ENCODE peak calls at places on chromosomes 13 and 19, in six cellular contexts. H, N, M, Q, F and V are unnamed samples.

GRCh38 chr19:50759886-50760285 is 10.4 kb upstream of the GPR32 start:
- DNase-seq in N (peak), M (peak), Q (no peak), H (no peak), F (no peak), V (no peak)

GRCh38 chr13:112990783-112991182 is 21.8 kb downstream of the MCF2L start:
- DNase-seq in N (no peak), F (no peak), M (no peak), Q (peak), H (peak), V (no peak)

GRCh38 chr13:34250151-34250550 is 432.2 kb downstream of the RFC3 start:
- DNase-seq in N (no peak), M (no peak), F (no peak), Q (no peak), H (no peak), V (no peak)

GRCh38 chr19:58460039-58460438 is 6.8 kb upstream of the ZNF324 start:
- DNase-seq in Q (no peak), N (no peak), M (no peak), F (no peak), H (no peak), V (peak)

GRCh38 chr13:38582133-38582532 is 104.7 kb upstream of the FREM2 start:
- DNase-seq in H (peak), M (peak), F (no peak), Q (peak), N (peak), V (no peak)

GRCh38 chr19:2033825-2034159 is 17.3 kb downstream of the MKNK2 start:
- DNase-seq in H (no peak), F (peak), Q (no peak), M (no peak), N (no peak), V (no peak)

GRCh38 chr19:19642506-19643157 is 825 bp downstream of the GMIP start:
- DNase-seq in H (no peak), F (no peak), M (no peak), Q (no peak), N (peak), V (peak)

GRCh38 chr13:40401911-40402776 is 264.3 kb downstream of the FOXO1 start:
- DNase-seq in F (peak), H (peak), N (peak), Q (peak), M (peak), V (peak)

GRCh38 chr19:56838930-56839664 is 1.4 kb downstream of the PEG3 start:
- DNase-seq in H (peak), F (peak), M (no peak), Q (peak), N (peak), V (no peak)

GRCh38 chr19:51020988-51021651 is 1.6 kb upstream of the KLK10 start:
- DNase-seq in Q (peak), H (peak), M (peak), N (peak), F (no peak), V (peak)

GRCh38 chr13:107066355-107066754 is 498.4 kb upstream of the ARGLU1 start:
- DNase-seq in H (no peak), N (no peak), M (peak), Q (no peak), F (no peak), V (no peak)
- TF ChIP-seq POLR2A in H (no peak), N (no peak), M (no peak), Q (no peak), F (no peak), V (no peak)

GRCh38 chr19:3186377-3186688 is 603 bp downstream of the NCLN start:
- DNase-seq in Q (no peak), H (no peak), F (no peak), M (no peak), N (peak), V (no peak)
- TF ChIP-seq POLR2A in Q (no peak), H (no peak), F (no peak), M (no peak), N (no peak), V (no peak)

GRCh38 chr13:28719227-28719562 is 425 bp upstream of the SLC46A3 start:
- DNase-seq in H (no peak), N (no peak), Q (no peak), M (no peak), F (no peak), V (no peak)

GRCh38 chr13:28718538-28719226 is at the start of gene SLC46A3:
- DNase-seq in N (peak), F (peak), M (peak), H (peak), Q (peak), V (peak)

GRCh38 chr13:28719656-28720055 is 886 bp upstream of the SLC46A3 start:
- DNase-seq in M (peak), N (no peak), F (no peak), H (no peak), Q (no peak), V (no peak)

GRCh38 chr13:28717170-28717569 is 1.6 kb downstream of the SLC46A3 start:
- DNase-seq in H (no peak), N (no peak), Q (no peak), M (no peak), F (no peak), V (no peak)

GRCh38 chr13:28718186-28718537 is 608 bp downstream of the SLC46A3 start:
- DNase-seq in M (peak), N (peak), H (no peak), Q (no peak), F (no peak), V (no peak)
- TF ChIP-seq POLR2A in M (no peak), N (no peak), H (no peak), Q (no peak), F (no peak), V (no peak)

GRCh38 chr19:35039881-35040456 is 1.6 kb upstream of the HPN start:
- DNase-seq in Q (no peak), N (no peak), H (no peak), M (no peak), F (no peak), V (no peak)

GRCh38 chr19:35042056-35042730 is 672 bp downstream of the HPN start:
- DNase-seq in Q (no peak), F (no peak), N (no peak), M (no peak), H (peak), V (no peak)

GRCh38 chr19:35040474-35040825 is 1.1 kb upstream of the HPN start:
- DNase-seq in H (no peak), Q (no peak), N (no peak), F (no peak), M (no peak), V (no peak)

GRCh38 chr19:35041548-35042055 is at the start of gene HPN:
- DNase-seq in F (no peak), H (peak), Q (peak), M (no peak), N (no peak), V (no peak)

DNA sequence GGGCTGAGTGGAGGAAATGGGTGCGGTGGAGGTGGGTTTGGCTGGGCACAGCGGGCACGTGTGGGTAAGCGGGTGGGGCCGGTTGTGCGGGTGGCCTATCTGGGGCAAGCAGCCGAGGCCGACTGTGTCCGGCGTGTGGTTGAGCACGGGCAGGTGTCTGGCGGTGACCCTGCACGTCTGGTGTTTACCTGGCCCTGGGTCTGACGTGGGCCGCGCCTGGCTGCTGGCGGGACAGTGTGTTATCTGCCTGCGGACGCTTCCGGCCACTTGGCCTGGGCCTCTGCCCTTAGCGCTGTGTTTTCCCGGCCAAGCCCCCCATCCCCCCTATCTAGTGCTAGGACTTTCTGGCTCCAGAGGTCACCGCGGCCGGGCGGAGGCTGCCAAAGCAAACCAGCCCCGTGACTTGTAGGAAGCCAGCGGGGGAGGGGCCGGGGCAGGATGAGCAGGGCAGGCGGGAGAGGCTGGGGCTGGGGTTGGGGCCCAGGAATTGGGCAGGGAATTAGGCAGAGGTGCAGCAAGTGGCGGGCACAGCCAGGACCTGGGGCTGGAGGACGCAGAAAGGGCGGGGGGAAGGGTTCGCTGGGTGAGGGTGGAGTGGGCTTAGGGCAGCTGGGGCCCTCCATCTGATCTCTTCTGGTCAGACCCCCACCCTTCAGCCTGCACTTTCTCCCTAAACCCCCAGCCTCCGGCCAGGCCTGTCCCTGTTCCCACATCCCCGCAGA is 534 bp upstream of the HPN start:
- DNase-seq in N (peak), M (no peak), F (peak), Q (peak), H (peak), V (no peak)
- TF ChIP-seq POLR2A in N (no peak), M (no peak), F (no peak), Q (no peak), H (peak), V (no peak)

GRCh38 chr19:18155095-18156087 is 2.4 kb downstream of the PIK3R2 start:
- DNase-seq in M (no peak), Q (no peak), N (no peak), H (peak), F (no peak), V (no peak)

GRCh38 chr19:18152444-18152816 is 533 bp upstream of the PIK3R2 start:
- DNase-seq in M (peak), F (peak), N (peak), H (peak), Q (peak), V (peak)

GRCh38 chr19:18153555-18154134 is 682 bp downstream of the PIK3R2 start:
- DNase-seq in M (no peak), Q (no peak), N (no peak), H (peak), F (no peak), V (no peak)

GRCh38 chr19:18150776-18151624 is 2.0 kb upstream of the PIK3R2 start:
- DNase-seq in H (peak), N (no peak), M (no peak), Q (no peak), F (no peak), V (no peak)

DNA sequence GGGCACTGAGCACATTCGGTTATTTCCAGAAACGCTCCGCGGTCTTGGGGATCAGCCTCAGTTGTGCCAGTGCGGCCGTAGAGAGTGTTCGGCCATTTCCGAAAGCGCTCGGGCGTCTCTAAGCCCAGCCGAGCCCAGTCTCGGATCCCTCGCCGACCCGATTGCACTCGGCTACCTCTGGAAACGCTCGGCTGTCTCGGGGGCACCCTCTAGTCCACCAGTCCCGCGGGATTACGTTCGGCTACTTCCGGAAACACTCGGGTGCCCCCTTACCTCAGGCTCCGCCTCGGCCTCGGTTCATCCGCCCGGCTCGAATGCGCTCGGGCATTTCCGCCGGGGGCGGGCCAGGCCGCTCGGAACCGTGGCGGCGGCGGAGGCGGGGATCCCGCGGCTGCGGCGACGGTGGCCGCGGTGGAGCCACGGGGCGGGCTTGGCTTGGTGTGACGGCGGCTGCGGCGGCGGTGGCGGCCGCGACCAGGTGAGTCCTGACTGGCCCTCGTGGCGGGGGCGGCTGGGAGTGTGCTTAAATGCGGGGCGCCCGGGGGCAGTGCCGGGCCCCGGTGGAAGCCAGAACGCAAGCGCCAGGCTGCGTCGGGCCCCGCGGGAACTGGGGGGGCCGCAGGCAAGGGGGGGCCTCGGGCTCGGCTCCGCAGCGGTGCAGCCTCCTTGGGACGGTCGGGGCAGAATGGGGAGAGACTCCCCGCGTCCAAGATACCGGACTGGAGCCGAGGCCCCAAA is at the start of gene PIK3R2:
- DNase-seq in F (peak), N (peak), Q (peak), H (peak), M (peak), V (peak)
- TF ChIP-seq POLR2A in F (no peak), N (no peak), Q (peak), H (peak), M (peak), V (peak)

GRCh38 chr13:59301166-59301551 is 862.6 kb downstream of the DIAPH3 start:
- DNase-seq in H (no peak), Q (no peak), M (no peak), F (no peak), N (no peak), V (no peak)
- TF ChIP-seq POLR2A in H (no peak), Q (no peak), M (no peak), F (no peak), N (no peak), V (no peak)

GRCh38 chr19:3720533-3720917 is 12.3 kb downstream of the TJP3 start:
- DNase-seq in H (no peak), M (no peak), F (no peak), Q (no peak), N (no peak), V (no peak)

GRCh38 chr19:3721900-3722442 is 13.8 kb downstream of the TJP3 start:
- DNase-seq in H (no peak), F (no peak), N (no peak), Q (no peak), M (no peak), V (no peak)

GRCh38 chr19:3722443-3723109 is 14.4 kb downstream of the TJP3 start:
- DNase-seq in H (peak), N (no peak), Q (peak), M (no peak), F (no peak), V (no peak)

GRCh38 chr19:3721131-3721899 is 13.1 kb downstream of the TJP3 start:
- DNase-seq in F (peak), N (peak), M (peak), Q (peak), H (peak), V (peak)

GRCh38 chr19:3719868-3720532 is 11.8 kb downstream of the TJP3 start:
- DNase-seq in F (no peak), Q (no peak), H (no peak), M (no peak), N (no peak), V (no peak)
- TF ChIP-seq POLR2A in F (no peak), Q (no peak), H (no peak), M (no peak), N (no peak), V (no peak)

DNA sequence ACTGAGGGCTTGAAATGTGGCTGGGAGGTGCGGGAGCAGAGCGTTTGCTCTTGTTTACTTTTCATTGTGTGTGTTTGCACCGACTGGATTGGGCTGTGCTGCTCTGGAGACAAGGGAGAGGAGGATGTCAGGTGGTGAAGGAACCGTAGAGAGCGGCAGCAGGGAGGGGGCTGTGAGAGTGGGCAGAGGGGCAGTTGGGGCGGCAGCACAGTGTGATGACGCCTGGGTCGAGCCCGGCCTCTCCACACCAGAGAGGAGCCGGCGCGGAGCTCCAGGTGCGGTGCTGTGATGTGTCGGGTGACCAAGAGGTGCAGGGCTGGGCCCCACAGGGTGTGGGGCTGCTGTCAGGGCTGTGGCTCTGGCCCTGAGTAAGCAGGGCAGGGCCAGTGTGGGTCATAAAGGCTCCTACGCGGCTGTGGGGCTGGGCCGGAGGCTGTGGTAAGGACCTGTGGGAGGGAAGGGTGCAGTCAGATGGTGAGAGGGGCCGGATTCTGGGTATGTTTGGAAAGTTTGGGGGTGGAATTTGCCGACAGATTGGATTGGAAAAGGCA is 10.5 kb downstream of the NAXD start:
- DNase-seq in Q (peak), N (no peak), H (no peak), M (no peak), F (no peak), V (no peak)
- TF ChIP-seq POLR2A in Q (no peak), N (no peak), H (no peak), M (no peak), F (no peak), V (no peak)

GRCh38 chr19:46718157-46718933 is 1.4 kb upstream of the PRKD2 start:
- DNase-seq in N (no peak), F (no peak), H (peak), Q (no peak), M (no peak), V (no peak)

GRCh38 chr19:46716672-46717033 is 261 bp downstream of the PRKD2 start:
- DNase-seq in N (no peak), F (no peak), H (no peak), M (no peak), Q (no peak), V (no peak)

GRCh38 chr19:46717716-46718143 is 816 bp upstream of the PRKD2 start:
- DNase-seq in H (no peak), M (no peak), N (no peak), F (no peak), Q (no peak), V (no peak)

GRCh38 chr19:46716013-46716671 is 772 bp downstream of the PRKD2 start:
- DNase-seq in N (no peak), Q (no peak), H (peak), M (no peak), F (no peak), V (no peak)

DNA sequence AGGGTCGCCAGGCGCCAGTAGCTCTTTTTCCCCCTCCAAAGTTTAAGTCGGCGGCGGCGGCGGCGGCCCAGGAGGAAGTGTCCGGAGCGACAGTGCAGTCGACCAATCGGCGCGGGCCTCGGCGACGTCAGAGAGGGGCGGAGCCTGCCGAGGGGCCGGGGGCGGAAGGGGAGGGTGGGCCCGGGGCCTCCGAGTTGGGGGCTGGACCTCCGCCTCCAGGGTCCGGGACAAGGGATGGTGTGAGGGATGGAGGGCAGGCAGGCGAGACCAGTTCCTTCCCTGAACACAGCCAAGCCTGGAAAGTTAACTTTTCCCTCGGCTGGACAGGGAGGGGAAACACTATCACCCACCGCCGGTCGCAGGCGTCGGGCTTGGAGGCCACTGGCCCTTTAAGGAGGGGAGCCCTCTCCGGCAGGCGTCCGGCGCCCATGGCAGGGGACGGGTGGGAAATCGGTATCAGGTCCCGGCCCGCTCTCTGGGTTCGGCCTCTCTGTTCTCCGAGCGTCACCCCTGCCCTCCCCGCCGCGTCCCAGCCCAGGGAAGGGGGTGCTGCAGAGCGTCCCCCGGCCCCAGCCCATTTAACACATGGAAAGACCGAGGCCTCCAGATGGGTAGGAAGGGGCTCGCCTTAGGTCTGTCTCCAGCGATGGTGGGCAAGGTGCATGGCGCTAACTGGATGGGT is at the start of gene PRKD2:
- DNase-seq in Q (peak), N (peak), M (peak), F (peak), H (peak), V (peak)
- TF ChIP-seq POLR2A in Q (peak), N (peak), M (no peak), F (no peak), H (peak), V (no peak)

DNA sequence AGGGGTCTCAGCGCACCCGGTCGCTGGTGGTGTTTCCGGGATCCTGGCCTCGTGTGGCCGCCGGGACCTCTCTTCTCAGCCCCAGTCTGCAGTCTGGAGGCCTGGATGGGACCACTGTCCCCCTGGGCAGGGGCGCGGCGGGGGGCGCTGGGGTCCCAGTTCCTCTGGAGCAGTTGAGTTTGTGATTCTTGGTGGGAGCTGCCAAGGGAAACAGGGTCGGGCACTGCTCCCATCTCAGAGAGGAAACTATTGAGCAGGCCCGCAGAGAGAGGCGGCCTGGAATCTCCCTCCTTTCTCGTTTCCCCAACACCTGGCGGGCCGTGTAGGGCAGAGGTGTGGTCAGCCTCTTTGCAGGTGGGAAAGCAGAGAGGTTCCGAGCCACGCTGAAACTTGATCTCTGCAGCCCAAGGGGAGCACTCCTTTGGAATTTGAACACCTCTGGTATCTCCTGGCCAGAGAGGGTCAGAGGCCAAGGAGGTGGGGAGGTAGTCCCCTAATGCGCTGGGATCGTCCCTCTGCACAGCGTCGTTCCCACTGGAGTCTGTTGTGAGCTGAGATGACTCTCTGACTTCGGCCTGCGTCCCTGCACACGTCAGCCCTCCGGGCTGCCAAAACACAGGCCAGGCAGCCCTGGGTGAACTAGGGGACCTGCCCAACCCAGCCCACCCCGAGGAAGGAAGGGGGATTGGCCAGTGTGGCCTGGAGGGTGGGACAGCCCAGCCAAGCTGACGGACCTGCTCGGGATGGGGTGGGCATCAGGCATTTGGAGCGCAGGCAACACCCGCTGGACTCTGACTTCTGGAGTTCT is 769 bp downstream of the PLEKHF1 start:
- DNase-seq in N (no peak), M (peak), H (no peak), F (no peak), Q (no peak), V (no peak)
- TF ChIP-seq POLR2A in N (no peak), M (peak), H (peak), F (no peak), Q (no peak), V (no peak)